ENCODE peak calls at places on chromosome 22, in seven cellular contexts. One of them, this sample, is unnamed.

GRCh38 chr22:43433451-43433850 is 21.6 kb downstream of the MPPED1 start:
- DNase-seq in transverse colon: no peak
- DNase-seq in esophagus muscularis mucosa: no peak
- DNase-seq in left ventricle myocardium inferior: no peak
- DNase-seq in colonic mucosa: no peak
- DNase-seq in thyroid gland: no peak
- DNase-seq in astrocyte: no peak
- DNase-seq in this sample: no peak

GRCh38 chr22:17164392-17165024 is 5.4 kb upstream of the HDHD5 start:
- DNase-seq in esophagus muscularis mucosa: no peak
- DNase-seq in transverse colon: no peak
- DNase-seq in left ventricle myocardium inferior: no peak
- DNase-seq in astrocyte: no peak
- DNase-seq in colonic mucosa: no peak
- DNase-seq in thyroid gland: no peak
- DNase-seq in this sample: no peak

GRCh38 chr22:21703684-21704316 is 31.8 kb downstream of the YPEL1 start:
- DNase-seq in thyroid gland: peak; percentile 94
- DNase-seq in transverse colon: no peak
- DNase-seq in left ventricle myocardium inferior: no peak
- DNase-seq in colonic mucosa: no peak
- DNase-seq in astrocyte: no peak
- DNase-seq in esophagus muscularis mucosa: no peak
- DNase-seq in this sample: no peak

GRCh38 chr22:32411388-32411787 is 659 bp downstream of the RTCB start:
- DNase-seq in esophagus muscularis mucosa: peak; percentile 57
- DNase-seq in thyroid gland: no peak
- DNase-seq in left ventricle myocardium inferior: no peak
- DNase-seq in colonic mucosa: peak; percentile 21
- DNase-seq in astrocyte: peak; percentile 45
- DNase-seq in transverse colon: peak; percentile 9
- DNase-seq in this sample: no peak

GRCh38 chr22:42231929-42232328 is 38.5 kb downstream of the TCF20 start:
- DNase-seq in thyroid gland: no peak
- DNase-seq in colonic mucosa: no peak
- DNase-seq in left ventricle myocardium inferior: no peak
- DNase-seq in transverse colon: no peak
- DNase-seq in astrocyte: no peak
- DNase-seq in esophagus muscularis mucosa: no peak
- DNase-seq in this sample: no peak

GRCh38 chr22:43228330-43228729 is 41.4 kb upstream of the TTLL12 start:
- DNase-seq in transverse colon: peak; percentile 24
- DNase-seq in thyroid gland: peak; percentile 16
- DNase-seq in astrocyte: no peak
- DNase-seq in esophagus muscularis mucosa: no peak
- DNase-seq in left ventricle myocardium inferior: no peak
- DNase-seq in colonic mucosa: peak; percentile 28
- DNase-seq in this sample: no peak

GRCh38 chr22:46654927-46655595 is 34.9 kb downstream of the GRAMD4 start:
- DNase-seq in left ventricle myocardium inferior: no peak
- DNase-seq in esophagus muscularis mucosa: no peak
- DNase-seq in transverse colon: no peak
- DNase-seq in astrocyte: no peak
- DNase-seq in thyroid gland: no peak
- DNase-seq in colonic mucosa: no peak
- DNase-seq in this sample: no peak

GRCh38 chr22:29377979-29378378 is 10.4 kb downstream of the AP1B1 start:
- DNase-seq in astrocyte: no peak
- DNase-seq in left ventricle myocardium inferior: no peak
- DNase-seq in esophagus muscularis mucosa: no peak
- DNase-seq in thyroid gland: peak; percentile 29
- DNase-seq in colonic mucosa: no peak
- DNase-seq in transverse colon: no peak
- DNase-seq in this sample: no peak

GRCh38 chr22:32811788-32812187 is 10.3 kb downstream of the TIMP3 start:
- DNase-seq in colonic mucosa: no peak
- DNase-seq in thyroid gland: no peak
- DNase-seq in astrocyte: no peak
- DNase-seq in esophagus muscularis mucosa: no peak
- DNase-seq in transverse colon: no peak
- DNase-seq in left ventricle myocardium inferior: no peak
- DNase-seq in this sample: no peak

GRCh38 chr22:42699281-42699681 is 21.4 kb downstream of the A4GALT start:
- DNase-seq in thyroid gland: no peak
- DNase-seq in left ventricle myocardium inferior: no peak
- DNase-seq in colonic mucosa: no peak
- DNase-seq in esophagus muscularis mucosa: no peak
- DNase-seq in transverse colon: no peak
- DNase-seq in astrocyte: no peak
- DNase-seq in this sample: no peak

GRCh38 chr22:19419464-19420178 is 11.9 kb downstream of the HIRA start:
- DNase-seq in esophagus muscularis mucosa: no peak
- DNase-seq in colonic mucosa: no peak
- DNase-seq in thyroid gland: no peak
- DNase-seq in left ventricle myocardium inferior: no peak
- DNase-seq in transverse colon: peak; percentile 24
- DNase-seq in astrocyte: no peak
- DNase-seq in this sample: no peak

GRCh38 chr22:44917372-44918165 is 92.2 kb downstream of the PHF21B start:
- DNase-seq in astrocyte: no peak
- DNase-seq in left ventricle myocardium inferior: peak; percentile 6
- DNase-seq in colonic mucosa: no peak
- DNase-seq in esophagus muscularis mucosa: no peak
- DNase-seq in transverse colon: no peak
- DNase-seq in thyroid gland: no peak
- DNase-seq in this sample: no peak

GRCh38 chr22:43891360-43892182 is at the start of gene PNPLA5:
- DNase-seq in astrocyte: no peak
- DNase-seq in esophagus muscularis mucosa: no peak
- DNase-seq in colonic mucosa: no peak
- DNase-seq in left ventricle myocardium inferior: no peak
- DNase-seq in thyroid gland: no peak
- DNase-seq in transverse colon: no peak
- DNase-seq in this sample: no peak

DNA sequence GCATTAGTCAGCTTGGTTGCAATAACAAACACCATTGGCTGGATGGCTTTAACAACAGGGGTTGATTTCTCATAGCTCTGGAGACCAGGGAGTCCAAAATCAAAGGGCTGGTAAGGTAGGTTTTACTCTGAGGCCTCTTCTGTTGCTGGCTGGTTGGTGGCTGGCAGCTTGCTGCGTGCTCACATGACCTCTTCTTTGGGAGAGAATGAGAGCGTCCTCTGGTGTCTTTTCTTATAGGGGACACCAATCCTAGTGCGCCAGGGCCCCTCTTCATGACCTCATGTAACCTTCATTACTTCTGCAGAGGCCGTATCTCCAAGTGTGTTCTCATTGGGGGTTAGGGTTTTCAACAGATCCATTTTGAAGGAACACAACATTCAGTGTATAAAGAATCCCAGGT is 1308.3 kb downstream of the TBC1D22A start:
- DNase-seq in left ventricle myocardium inferior: no peak
- DNase-seq in colonic mucosa: no peak
- DNase-seq in transverse colon: no peak
- DNase-seq in astrocyte: no peak
- DNase-seq in esophagus muscularis mucosa: no peak
- DNase-seq in thyroid gland: no peak
- DNase-seq in this sample: no peak
- H3K27ac ChIP-seq in left ventricle myocardium inferior: no peak overlapping the region
- H3K27ac ChIP-seq in colonic mucosa: no peak overlapping the region
- H3K27ac ChIP-seq in transverse colon: no peak overlapping the region
- H3K27ac ChIP-seq in astrocyte: no peak overlapping the region
- H3K27ac ChIP-seq in esophagus muscularis mucosa: no peak overlapping the region
- H3K27ac ChIP-seq in thyroid gland: no peak overlapping the region
- H3K27ac ChIP-seq in this sample: no peak overlapping the region

GRCh38 chr22:25765016-25765367 is 23.0 kb downstream of the MYO18B start:
- DNase-seq in transverse colon: no peak
- DNase-seq in astrocyte: no peak
- DNase-seq in left ventricle myocardium inferior: no peak
- DNase-seq in colonic mucosa: no peak
- DNase-seq in thyroid gland: no peak
- DNase-seq in esophagus muscularis mucosa: no peak
- DNase-seq in this sample: no peak
- H3K9me3 ChIP-seq in transverse colon: no peaks in the 10 kb centered on the region
- H3K9me3 ChIP-seq in astrocyte: peaks cover 18% of the 10 kb centered on the region
- H3K9me3 ChIP-seq in left ventricle myocardium inferior: peaks cover 16% of the 10 kb centered on the region
- H3K9me3 ChIP-seq in colonic mucosa: no peaks in the 10 kb centered on the region
- H3K9me3 ChIP-seq in thyroid gland: no peaks in the 10 kb centered on the region
- H3K9me3 ChIP-seq in esophagus muscularis mucosa: peaks cover 16% of the 10 kb centered on the region
- H3K9me3 ChIP-seq in this sample: peaks cover 10% of the 10 kb centered on the region

DNA sequence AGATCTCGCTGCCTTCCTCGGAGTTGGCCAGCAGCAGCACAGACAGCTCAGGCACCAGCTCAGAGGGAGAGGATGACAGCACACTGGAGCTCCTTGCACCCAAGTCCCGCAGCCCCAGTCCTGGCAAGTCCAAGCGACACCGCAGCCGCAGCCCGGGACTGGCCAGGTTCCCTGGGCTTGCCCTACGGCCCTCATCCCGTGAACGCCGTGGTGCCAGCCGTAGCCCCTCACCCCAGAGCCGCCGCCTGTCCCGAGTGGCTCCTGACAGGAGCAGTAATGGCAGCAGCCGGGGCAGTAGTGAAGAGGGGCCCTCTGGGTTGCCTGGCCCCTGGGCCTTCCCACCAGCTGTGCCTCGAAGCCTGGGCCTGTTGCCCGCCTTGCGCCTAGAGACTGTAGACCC is 6.4 kb downstream of the PLA2G3 start:
- DNase-seq in left ventricle myocardium inferior: no peak
- DNase-seq in colonic mucosa: no peak
- DNase-seq in transverse colon: no peak
- DNase-seq in esophagus muscularis mucosa: no peak
- DNase-seq in thyroid gland: peak; percentile 12
- DNase-seq in astrocyte: no peak
- DNase-seq in this sample: no peak
- H3K27ac ChIP-seq in left ventricle myocardium inferior: no peak overlapping the region
- H3K27ac ChIP-seq in colonic mucosa: no peak overlapping the region
- H3K27ac ChIP-seq in transverse colon: no peak overlapping the region
- H3K27ac ChIP-seq in esophagus muscularis mucosa: no peak overlapping the region
- H3K27ac ChIP-seq in thyroid gland: peak overlapping the region; percentile 94
- H3K27ac ChIP-seq in astrocyte: no peak overlapping the region
- H3K27ac ChIP-seq in this sample: no peak overlapping the region

DNA sequence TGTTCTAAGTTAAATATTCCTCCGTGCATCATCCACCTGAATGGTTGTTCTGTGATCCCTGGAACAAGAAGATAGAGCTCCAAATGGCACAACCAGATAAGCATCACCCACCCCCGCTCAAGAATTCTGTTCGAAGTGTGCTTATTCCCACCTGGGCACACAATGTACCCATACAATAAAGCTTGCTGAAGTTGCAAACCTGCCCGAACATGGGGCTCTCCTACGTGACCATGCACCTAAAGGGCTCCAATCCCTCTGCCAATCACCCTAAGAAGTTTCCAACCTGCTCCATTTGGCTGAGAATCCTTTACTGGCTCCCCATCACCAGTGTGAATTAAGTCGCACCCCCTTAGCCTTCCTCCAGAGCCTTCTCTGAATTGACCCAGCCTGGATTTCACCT is 1157.4 kb downstream of the TBC1D22A start:
- DNase-seq in colonic mucosa: no peak
- DNase-seq in left ventricle myocardium inferior: no peak
- DNase-seq in astrocyte: no peak
- DNase-seq in transverse colon: no peak
- DNase-seq in thyroid gland: no peak
- DNase-seq in esophagus muscularis mucosa: peak; percentile 90
- DNase-seq in this sample: no peak
- H3K9me3 ChIP-seq in colonic mucosa: no peaks in the 10 kb centered on the region
- H3K9me3 ChIP-seq in left ventricle myocardium inferior: peaks cover 19% of the 10 kb centered on the region
- H3K9me3 ChIP-seq in astrocyte: peaks cover 10% of the 10 kb centered on the region
- H3K9me3 ChIP-seq in transverse colon: no peaks in the 10 kb centered on the region
- H3K9me3 ChIP-seq in thyroid gland: no peaks in the 10 kb centered on the region
- H3K9me3 ChIP-seq in esophagus muscularis mucosa: peaks cover 9% of the 10 kb centered on the region
- H3K9me3 ChIP-seq in this sample: no peaks in the 10 kb centered on the region

DNA sequence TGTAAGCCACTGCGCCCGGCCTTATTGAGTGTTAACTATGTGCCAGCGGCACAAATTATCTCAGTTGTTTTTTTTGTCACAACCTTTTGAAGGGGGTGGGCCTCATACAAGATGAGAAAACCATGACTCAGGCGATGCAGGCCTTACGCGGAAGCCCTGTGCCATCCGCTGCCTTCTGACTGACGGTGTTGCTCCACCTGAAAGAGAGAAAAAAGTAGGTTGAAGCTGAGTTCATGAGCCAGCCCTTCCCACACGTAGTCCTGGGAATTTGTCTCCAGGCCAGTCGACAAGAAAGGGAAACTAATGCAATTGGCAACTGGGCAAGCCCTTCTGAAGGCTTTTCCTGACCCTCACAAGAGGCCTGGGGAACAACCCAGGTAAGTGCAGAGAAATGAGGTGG is 96.9 kb upstream of the CRYBB3 start:
- DNase-seq in transverse colon: no peak
- DNase-seq in esophagus muscularis mucosa: no peak
- DNase-seq in astrocyte: no peak
- DNase-seq in left ventricle myocardium inferior: no peak
- DNase-seq in colonic mucosa: no peak
- DNase-seq in thyroid gland: no peak
- DNase-seq in this sample: no peak
- H3K27ac ChIP-seq in transverse colon: no peak overlapping the region
- H3K27ac ChIP-seq in esophagus muscularis mucosa: no peak overlapping the region
- H3K27ac ChIP-seq in astrocyte: no peak overlapping the region
- H3K27ac ChIP-seq in left ventricle myocardium inferior: no peak overlapping the region
- H3K27ac ChIP-seq in colonic mucosa: no peak overlapping the region
- H3K27ac ChIP-seq in thyroid gland: no peak overlapping the region
- H3K27ac ChIP-seq in this sample: peak overlapping the region; percentile 80